ENCODE peak calls at places on chromosomes 5 and 9, in four cellular contexts. One of them, this sample, is unnamed.

GRCh38 chr5:150762216-150762615 is 3.4 kb upstream of the DCTN4 start:
- DNase-seq in WTC11: no peak
- DNase-seq in K562: no peak
- DNase-seq in H1: no peak
- DNase-seq in this sample: no peak

GRCh38 chr5:10438301-10438700 is 3.4 kb upstream of the ROPN1L start:
- DNase-seq in WTC11: no peak
- DNase-seq in K562: no peak
- DNase-seq in H1: no peak
- DNase-seq in this sample: no peak

GRCh38 chr5:74516217-74516636 is 124.3 kb downstream of the ENC1 start:
- DNase-seq in WTC11: no peak
- DNase-seq in K562: no peak
- DNase-seq in H1: peak
- DNase-seq in this sample: no peak

GRCh38 chr5:176396330-176396729 is 7.8 kb downstream of the HIGD2A start:
- DNase-seq in WTC11: no peak
- DNase-seq in K562: peak
- DNase-seq in H1: no peak
- DNase-seq in this sample: peak

GRCh38 chr5:143093452-143094086 is 309.9 kb downstream of the NR3C1 start:
- DNase-seq in WTC11: no peak
- DNase-seq in K562: no peak
- DNase-seq in H1: no peak
- DNase-seq in this sample: no peak

GRCh38 chr5:151092750-151093149 is 11.9 kb upstream of the TNIP1 start:
- DNase-seq in WTC11: no peak
- DNase-seq in K562: no peak
- DNase-seq in H1: no peak
- DNase-seq in this sample: no peak

GRCh38 chr9:107178302-107178701 is 104.8 kb upstream of the RAD23B start:
- DNase-seq in WTC11: no peak
- DNase-seq in K562: no peak
- DNase-seq in H1: no peak
- DNase-seq in this sample: no peak

GRCh38 chr5:1672396-1672795 is 127.2 kb downstream of the MRPL36 start:
- DNase-seq in WTC11: peak
- DNase-seq in K562: no peak
- DNase-seq in H1: no peak
- DNase-seq in this sample: no peak

GRCh38 chr5:38600334-38601045 is 44.0 kb upstream of the LIFR start:
- DNase-seq in WTC11: no peak
- DNase-seq in K562: no peak
- DNase-seq in H1: no peak
- DNase-seq in this sample: no peak

GRCh38 chr5:10158886-10159285 is 90.8 kb downstream of the ATPSCKMT start:
- DNase-seq in WTC11: no peak
- DNase-seq in K562: peak
- DNase-seq in H1: no peak
- DNase-seq in this sample: no peak

GRCh38 chr5:96123418-96123817 is 161.8 kb upstream of the ELL2 start:
- DNase-seq in WTC11: no peak
- DNase-seq in K562: no peak
- DNase-seq in H1: no peak
- DNase-seq in this sample: no peak

GRCh38 chr9:115220339-115221009 is 102.5 kb upstream of the TNC start:
- DNase-seq in WTC11: no peak
- DNase-seq in K562: no peak
- DNase-seq in H1: no peak
- DNase-seq in this sample: no peak

GRCh38 chr9:111886983-111887718 is 9.5 kb upstream of the UGCG start:
- DNase-seq in WTC11: no peak
- DNase-seq in K562: no peak
- DNase-seq in H1: no peak
- DNase-seq in this sample: no peak

GRCh38 chr5:100779669-100780375 is 123.3 kb downstream of the ST8SIA4 start:
- DNase-seq in WTC11: no peak
- DNase-seq in K562: no peak
- DNase-seq in H1: no peak
- DNase-seq in this sample: no peak

GRCh38 chr9:134696433-134696832 is 54.8 kb downstream of the COL5A1 start:
- DNase-seq in WTC11: no peak
- DNase-seq in K562: no peak
- DNase-seq in H1: no peak
- DNase-seq in this sample: no peak

GRCh38 chr9:131642496-131643083 is 97.3 kb downstream of the PRRT1B start:
- DNase-seq in WTC11: no peak
- DNase-seq in K562: no peak
- DNase-seq in H1: no peak
- DNase-seq in this sample: no peak

GRCh38 chr9:110217656-110218099 is 9.7 kb upstream of the C9orf152 start:
- DNase-seq in WTC11: no peak
- DNase-seq in K562: no peak
- DNase-seq in H1: no peak
- DNase-seq in this sample: peak

GRCh38 chr5:134541736-134542376 is 16.4 kb downstream of the JADE2 start:
- DNase-seq in WTC11: peak
- DNase-seq in K562: peak
- DNase-seq in H1: no peak
- DNase-seq in this sample: no peak

GRCh38 chr5:152125806-152126205 is 201.2 kb upstream of the GLRA1 start:
- DNase-seq in WTC11: no peak
- DNase-seq in K562: no peak
- DNase-seq in H1: no peak
- DNase-seq in this sample: no peak

GRCh38 chr5:16502866-16503265 is 37.3 kb upstream of the ZNF622 start:
- DNase-seq in WTC11: no peak
- DNase-seq in K562: no peak
- DNase-seq in H1: no peak
- DNase-seq in this sample: no peak

GRCh38 chr5:32297181-32298055 is 15.3 kb downstream of the MTMR12 start:
- DNase-seq in WTC11: no peak
- DNase-seq in K562: no peak
- DNase-seq in H1: no peak
- DNase-seq in this sample: no peak

GRCh38 chr5:8522635-8523034 is 653.7 kb downstream of the MTRR start:
- DNase-seq in WTC11: no peak
- DNase-seq in K562: no peak
- DNase-seq in H1: no peak
- DNase-seq in this sample: no peak

GRCh38 chr5:2185646-2186471 is 303.1 kb upstream of the IRX4 start:
- DNase-seq in WTC11: no peak
- DNase-seq in K562: no peak
- DNase-seq in H1: no peak
- DNase-seq in this sample: no peak

GRCh38 chr9:34576593-34576935 is 13.0 kb downstream of the CNTFR start:
- DNase-seq in WTC11: no peak
- DNase-seq in K562: no peak
- DNase-seq in H1: no peak
- DNase-seq in this sample: no peak

DNA sequence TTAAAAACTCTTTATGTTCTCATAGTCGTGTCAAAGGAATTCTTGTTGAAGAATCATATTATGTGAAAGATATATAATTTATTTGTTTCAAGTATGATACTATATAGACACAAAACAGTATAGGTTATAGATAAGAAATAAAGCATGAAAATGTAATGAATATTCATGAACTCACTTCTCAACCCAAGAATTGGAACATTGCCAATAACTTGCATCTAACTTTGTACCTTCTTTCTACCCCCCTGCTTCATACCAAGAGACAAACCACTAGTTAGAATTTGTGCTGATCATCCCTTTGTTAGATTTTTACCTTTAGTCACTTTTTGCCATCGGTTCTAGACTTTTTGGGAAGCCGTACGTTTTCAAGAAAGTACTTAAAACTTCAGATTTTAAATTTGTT is 32.6 kb downstream of the HSD17B4 start:
- DNase-seq in WTC11: no peak
- DNase-seq in K562: no peak
- DNase-seq in H1: no peak
- DNase-seq in this sample: no peak
- TF ChIP-seq USF2 in WTC11: no peak
- TF ChIP-seq USF2 in K562: no peak
- TF ChIP-seq USF2 in H1: no peak
- TF ChIP-seq USF2 in this sample: no peak

GRCh38 chr5:34684980-34685352 is 28.8 kb downstream of the RAI14 start:
- DNase-seq in WTC11: no peak
- DNase-seq in K562: no peak
- DNase-seq in H1: no peak
- DNase-seq in this sample: no peak

GRCh38 chr5:34688015-34688800 is 32.1 kb downstream of the RAI14 start:
- DNase-seq in WTC11: no peak
- DNase-seq in K562: no peak
- DNase-seq in H1: no peak
- DNase-seq in this sample: no peak

GRCh38 chr5:34685485-34686197 is 29.5 kb downstream of the RAI14 start:
- DNase-seq in WTC11: no peak
- DNase-seq in K562: no peak
- DNase-seq in H1: no peak
- DNase-seq in this sample: no peak

GRCh38 chr5:34687269-34688011 is 31.3 kb downstream of the RAI14 start:
- DNase-seq in WTC11: no peak
- DNase-seq in K562: peak
- DNase-seq in H1: no peak
- DNase-seq in this sample: no peak

GRCh38 chr5:34686762-34687268 is 30.7 kb downstream of the RAI14 start:
- DNase-seq in WTC11: no peak
- DNase-seq in K562: peak
- DNase-seq in H1: no peak
- DNase-seq in this sample: no peak
- TF ChIP-seq TEAD4 in WTC11: no peak
- TF ChIP-seq TEAD4 in K562: no peak
- TF ChIP-seq TEAD4 in H1: no peak
- TF ChIP-seq TEAD4 in this sample: no peak

GRCh38 chr5:77425998-77426659 is 66.0 kb downstream of the WDR41 start:
- DNase-seq in WTC11: no peak
- DNase-seq in K562: no peak
- DNase-seq in H1: no peak
- DNase-seq in this sample: no peak
- TF ChIP-seq USF2 in WTC11: no peak
- TF ChIP-seq USF2 in K562: no peak
- TF ChIP-seq USF2 in H1: no peak
- TF ChIP-seq USF2 in this sample: no peak

GRCh38 chr5:65742565-65743231 is 20.7 kb downstream of the NLN start:
- DNase-seq in WTC11: no peak
- DNase-seq in K562: peak
- DNase-seq in H1: no peak
- DNase-seq in this sample: peak
- TF ChIP-seq TEAD4 in WTC11: no peak
- TF ChIP-seq TEAD4 in K562: no peak
- TF ChIP-seq TEAD4 in H1: no peak
- TF ChIP-seq TEAD4 in this sample: no peak

GRCh38 chr5:163533229-163533628 is 27.8 kb downstream of the MAT2B start:
- DNase-seq in WTC11: no peak
- DNase-seq in K562: no peak
- DNase-seq in H1: no peak
- DNase-seq in this sample: peak

GRCh38 chr5:163534476-163535172 is 29.2 kb downstream of the MAT2B start:
- DNase-seq in WTC11: no peak
- DNase-seq in K562: no peak
- DNase-seq in H1: peak
- DNase-seq in this sample: no peak

GRCh38 chr5:163531272-163531671 is 25.9 kb downstream of the MAT2B start:
- DNase-seq in WTC11: no peak
- DNase-seq in K562: no peak
- DNase-seq in H1: no peak
- DNase-seq in this sample: no peak

GRCh38 chr5:163529698-163530097 is 24.3 kb downstream of the MAT2B start:
- DNase-seq in WTC11: no peak
- DNase-seq in K562: no peak
- DNase-seq in H1: no peak
- DNase-seq in this sample: no peak

DNA sequence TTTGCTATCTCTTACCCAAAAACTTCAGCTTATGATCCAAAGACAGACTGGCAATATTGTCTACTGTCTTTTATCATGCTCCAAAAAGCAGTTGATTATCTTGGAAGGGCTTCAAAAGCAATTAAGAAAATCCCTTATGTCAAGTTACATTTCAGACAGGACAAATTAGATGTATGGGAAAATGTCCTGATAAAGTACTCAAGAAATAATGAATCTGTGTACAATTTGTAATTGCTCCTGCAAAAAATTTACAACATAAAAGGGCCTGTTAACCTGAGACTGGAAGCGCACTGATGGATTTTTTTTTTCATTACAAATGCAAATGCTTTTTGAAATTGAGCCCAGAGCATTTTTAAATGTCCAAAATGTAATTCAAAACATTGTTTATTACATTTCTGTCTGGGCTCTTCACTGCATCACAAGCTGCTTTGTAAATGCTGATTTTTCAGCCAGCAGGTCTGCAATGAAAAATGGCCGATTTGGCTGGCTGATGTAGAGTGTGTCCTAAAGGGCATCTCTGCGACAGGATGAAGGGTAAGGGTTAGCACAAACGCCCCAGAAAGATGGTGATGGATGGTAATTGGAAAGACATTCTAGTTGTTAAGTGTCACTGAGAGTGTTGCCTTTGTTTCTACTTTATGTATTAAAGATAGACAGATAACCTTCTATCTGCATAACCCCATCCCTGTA is 26.9 kb downstream of the MAT2B start:
- DNase-seq in WTC11: no peak
- DNase-seq in K562: no peak
- DNase-seq in H1: no peak
- DNase-seq in this sample: peak
- TF ChIP-seq USF2 in WTC11: no peak
- TF ChIP-seq USF2 in K562: no peak
- TF ChIP-seq USF2 in H1: no peak
- TF ChIP-seq USF2 in this sample: no peak

DNA sequence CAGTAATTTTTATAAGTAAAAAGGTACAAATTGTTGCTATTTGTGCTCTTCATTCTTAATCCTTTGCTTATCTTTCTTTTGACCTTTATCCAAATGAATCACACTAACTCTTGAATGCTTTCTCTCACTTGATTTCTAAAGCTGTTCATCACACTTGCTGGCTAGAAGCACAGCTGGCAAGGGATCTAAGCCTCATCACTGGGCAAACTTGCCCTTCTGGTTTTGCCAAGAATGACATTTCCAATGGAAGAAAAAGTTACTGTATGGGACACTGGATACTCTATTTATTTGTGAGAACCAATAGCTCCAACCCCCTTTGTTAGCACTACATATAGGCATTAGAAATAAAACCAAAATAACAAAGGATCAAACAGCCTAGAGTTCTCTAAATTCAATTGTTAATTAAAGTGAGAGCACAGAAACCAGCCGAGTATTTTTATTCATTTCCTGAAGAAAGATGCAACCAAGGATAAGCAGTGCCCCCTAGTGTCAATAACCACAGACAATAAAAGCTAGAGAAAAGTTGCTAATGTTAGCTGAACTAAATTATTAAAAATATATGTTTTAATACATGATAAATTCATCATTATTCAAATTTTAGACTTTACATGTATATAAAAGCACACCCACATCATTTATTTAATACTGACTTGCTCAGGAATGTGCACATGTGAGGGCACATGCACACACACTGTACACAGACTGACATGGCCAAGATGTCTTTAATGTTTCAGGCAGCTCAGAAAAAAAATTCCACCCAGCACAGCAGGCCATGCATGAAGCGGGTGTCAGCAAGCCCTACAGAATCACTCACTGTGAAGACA is 59.8 kb upstream of the POU5F2 start:
- DNase-seq in WTC11: no peak
- DNase-seq in K562: no peak
- DNase-seq in H1: no peak
- DNase-seq in this sample: peak
- TF ChIP-seq TEAD4 in WTC11: no peak
- TF ChIP-seq TEAD4 in K562: no peak
- TF ChIP-seq TEAD4 in H1: no peak
- TF ChIP-seq TEAD4 in this sample: no peak

This sample was measured in SK-N-SH.